ENCODE peak calls at places on chromosomes 7 and 10, in ten cellular contexts. K, Q, N, J, O, L, Z, D, X and U are unnamed samples.

GRCh38 chr7:74115326-74115725 is 31.7 kb downstream of the LIMK1 start:
- DNase-seq in K (peak), X (no peak), N (no peak), Z (no peak), L (no peak), D (no peak), J (no peak), Q (peak), O (no peak), U (no peak)

GRCh38 chr7:73645643-73646182 is 21.4 kb upstream of the MLXIPL start:
- DNase-seq in K (no peak), Z (no peak), Q (no peak), O (no peak), D (no peak), X (no peak), N (no peak), L (no peak), J (no peak), U (no peak)

GRCh38 chr10:63115732-63116383 is 17.3 kb upstream of the NRBF2 start:
- DNase-seq in Q (no peak), L (peak), X (peak), Z (peak), J (no peak), K (peak), N (peak), O (peak), D (peak), U (no peak)

GRCh38 chr7:103573479-103574058 is 127.6 kb upstream of the SLC26A5 start:
- DNase-seq in J (no peak), D (no peak), X (peak), K (no peak), Z (no peak), Q (peak), L (no peak), O (no peak), N (peak), U (no peak)

GRCh38 chr10:106525871-106526270 is 638.6 kb downstream of the SORCS1 start:
- DNase-seq in N (no peak), K (no peak), J (no peak), Z (no peak), Q (no peak), O (no peak), X (no peak), D (no peak), L (no peak), U (no peak)

GRCh38 chr7:112497481-112497880 is 16.7 kb downstream of the LSMEM1 start:
- DNase-seq in Q (no peak), K (no peak), D (no peak), Z (no peak), X (no peak), N (no peak), L (no peak), J (no peak), O (no peak), U (no peak)

GRCh38 chr10:11353229-11353896 is 258.1 kb downstream of the USP6NL start:
- DNase-seq in L (no peak), K (no peak), Z (no peak), D (no peak), Q (no peak), N (no peak), O (no peak), J (no peak), X (no peak), U (no peak)

GRCh38 chr10:23325132-23325531 is 19.5 kb downstream of the C10orf67 start:
- DNase-seq in K (no peak), Q (peak), O (no peak), N (no peak), Z (no peak), D (no peak), X (peak), L (no peak), J (no peak), U (no peak)

GRCh38 chr7:157845203-157845810 is 508.5 kb downstream of the DNAJB6 start:
- DNase-seq in K (no peak), N (no peak), O (no peak), X (no peak), D (no peak), J (no peak), Z (no peak), L (no peak), Q (no peak), U (no peak)

GRCh38 chr7:134901389-134902020 is 84.8 kb upstream of the AGBL3 start:
- DNase-seq in X (no peak), J (no peak), Z (no peak), L (no peak), Q (no peak), O (no peak), D (peak), K (no peak), N (no peak), U (no peak)

GRCh38 chr7:106371629-106372028 is 86.8 kb upstream of the NAMPT start:
- DNase-seq in J (no peak), Q (no peak), L (peak), Z (no peak), D (peak), K (no peak), X (no peak), O (no peak), N (no peak), U (no peak)

GRCh38 chr10:46019170-46019528 is 11.3 kb downstream of the NCOA4 start:
- DNase-seq in Q (no peak), K (no peak), N (no peak), J (no peak), L (no peak), D (no peak), X (peak), Z (no peak), O (no peak), U (no peak)

GRCh38 chr10:126252884-126253612 is 135.2 kb downstream of the ADAM12 start:
- DNase-seq in K (no peak), Z (no peak), Q (no peak), N (peak), L (no peak), X (peak), J (no peak), O (no peak), D (peak), U (no peak)

GRCh38 chr10:124498071-124498470 is 36.4 kb downstream of the LHPP start:
- DNase-seq in L (no peak), O (no peak), J (no peak), X (no peak), K (no peak), D (no peak), Q (no peak), N (no peak), Z (no peak), U (no peak)

GRCh38 chr10:112763916-112764520 is 186.0 kb upstream of the TCF7L2 start:
- DNase-seq in L (no peak), N (peak), X (no peak), K (no peak), Q (no peak), O (no peak), Z (no peak), J (no peak), D (no peak), U (no peak)

GRCh38 chr10:63547628-63548356 is 26.6 kb downstream of the REEP3 start:
- DNase-seq in O (no peak), D (no peak), L (no peak), N (no peak), Q (no peak), J (no peak), Z (no peak), X (peak), K (no peak), U (no peak)

GRCh38 chr10:6347391-6347951 is 144.7 kb downstream of the PFKFB3 start:
- DNase-seq in L (no peak), J (peak), K (no peak), Z (no peak), D (peak), N (no peak), Q (no peak), O (no peak), X (no peak), U (no peak)

GRCh38 chr10:63267414-63268138 is 134.4 kb downstream of the NRBF2 start:
- DNase-seq in L (no peak), N (peak), D (peak), J (no peak), K (no peak), Z (peak), O (no peak), X (peak), Q (peak), U (no peak)

GRCh38 chr10:125441151-125441550 is 241.8 kb downstream of the TEX36 start:
- DNase-seq in X (peak), K (no peak), D (no peak), Z (no peak), O (no peak), Q (no peak), N (no peak), L (no peak), J (no peak), U (no peak)

GRCh38 chr10:61779950-61780659 is 117.4 kb downstream of the CABCOCO1 start:
- DNase-seq in Q (no peak), D (no peak), O (no peak), Z (peak), L (peak), K (no peak), N (peak), X (peak), J (no peak), U (no peak)

GRCh38 chr10:79491171-79491835 is 21.0 kb upstream of the EIF5AL1 start:
- DNase-seq in X (peak), J (no peak), L (no peak), D (no peak), K (no peak), Q (peak), N (no peak), Z (peak), O (no peak), U (no peak)

GRCh38 chr10:3625959-3626751 is 158.9 kb downstream of the KLF6 start:
- DNase-seq in X (peak), Z (no peak), K (no peak), L (no peak), N (peak), D (no peak), Q (no peak), J (no peak), O (no peak), U (no peak)

GRCh38 chr7:140774371-140774770 is 77.9 kb downstream of the NDUFB2 start:
- DNase-seq in J (no peak), O (no peak), K (no peak), D (no peak), X (no peak), Z (no peak), N (no peak), Q (no peak), L (no peak), U (no peak)

GRCh38 chr7:8109196-8110022 is 140.8 kb downstream of the GLCCI1 start:
- DNase-seq in D (no peak), Z (no peak), O (no peak), J (no peak), L (no peak), Q (no peak), K (no peak), N (peak), X (peak), U (no peak)

GRCh38 chr7:107582906-107583305 is 2.9 kb downstream of the BCAP29 start:
- DNase-seq in X (no peak), J (no peak), K (no peak), Z (no peak), N (peak), D (no peak), Q (no peak), L (no peak), O (no peak), U (no peak)

GRCh38 chr7:80921130-80921529 is 2.3 kb upstream of the SEMA3C start:
- DNase-seq in Q (no peak), L (no peak), Z (peak), D (no peak), J (no peak), O (no peak), X (peak), N (peak), K (no peak), U (no peak)

GRCh38 chr7:146961617-146962016 is 845.0 kb downstream of the CNTNAP2 start:
- DNase-seq in X (peak), L (no peak), O (no peak), J (no peak), Z (no peak), N (no peak), Q (no peak), K (no peak), D (no peak), U (no peak)

GRCh38 chr10:53025172-53025651 is 252.6 kb upstream of the MBL2 start:
- DNase-seq in D (no peak), K (no peak), L (no peak), Q (peak), N (peak), O (no peak), X (no peak), J (no peak), Z (no peak), U (no peak)

GRCh38 chr7:25448301-25448700 is 220.0 kb upstream of the NPVF start:
- DNase-seq in N (no peak), O (no peak), X (no peak), K (no peak), Z (no peak), J (no peak), L (no peak), D (no peak), Q (no peak), U (no peak)

GRCh38 chr7:150820578-150821198 is 20.1 kb downstream of the TMEM176A start:
- DNase-seq in L (no peak), Z (no peak), O (no peak), X (no peak), N (no peak), D (no peak), Q (no peak), K (no peak), J (no peak), U (no peak)

GRCh38 chr10:131954356-131954965 is 27.3 kb downstream of the BNIP3 start:
- DNase-seq in D (peak), O (no peak), Q (no peak), L (no peak), Z (no peak), J (no peak), N (no peak), K (no peak), X (no peak), U (no peak)

DNA sequence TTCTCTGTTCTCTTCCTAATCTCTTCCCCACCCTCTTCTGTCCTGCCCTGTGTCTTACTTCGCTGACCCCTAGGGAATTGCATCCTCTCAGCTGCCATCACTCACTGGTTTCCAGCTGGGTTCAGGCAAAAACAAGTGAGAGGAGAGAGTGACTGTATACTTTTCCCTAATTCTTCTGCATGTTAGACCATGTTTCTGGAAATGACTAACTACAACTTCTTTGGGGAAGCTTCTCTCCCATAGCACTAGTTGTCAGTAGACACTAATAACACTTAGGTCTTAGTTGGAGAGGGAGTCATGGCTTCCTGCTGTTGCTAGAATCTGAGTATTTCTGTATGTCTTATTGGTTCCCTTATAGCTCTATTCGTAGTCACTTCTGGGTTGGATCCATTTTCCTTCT is 299.0 kb upstream of the FZD1 start:
- DNase-seq in Z (no peak), J (no peak), Q (no peak), L (no peak), O (no peak), K (no peak), N (no peak), X (peak), D (no peak), U (no peak)
- TF ChIP-seq CTCF in Z (no peak), J (no peak), Q (no peak), L (no peak), O (no peak), K (no peak), N (no peak), X (no peak), D (no peak), U (no peak)

GRCh38 chr10:133208466-133208865 is 21.6 kb upstream of the UTF1 start:
- DNase-seq in X (no peak), K (no peak), Z (no peak), N (no peak), L (no peak), J (no peak), D (no peak), Q (no peak), O (no peak), U (no peak)
- TF ChIP-seq CTCF in X (no peak), K (no peak), Z (no peak), N (no peak), L (no peak), J (no peak), D (no peak), Q (no peak), O (no peak), U (no peak)

GRCh38 chr7:1290262-1291039 is 57.8 kb downstream of the UNCX start:
- DNase-seq in J (no peak), N (peak), X (peak), Q (peak), K (no peak), D (peak), L (no peak), O (no peak), Z (peak), U (no peak)
- TF ChIP-seq CTCF in J (no peak), N (peak), X (peak), Q (no peak), K (no peak), D (no peak), L (no peak), O (no peak), Z (peak), U (no peak)

GRCh38 chr7:129144834-129145668 is 544 bp downstream of the TSPAN33 start:
- DNase-seq in X (no peak), D (no peak), L (no peak), N (no peak), O (no peak), J (peak), K (no peak), Q (peak), Z (peak), U (no peak)
- TF ChIP-seq CTCF in X (peak), D (no peak), L (no peak), N (peak), O (peak), J (no peak), K (no peak), Q (peak), Z (peak), U (no peak)

GRCh38 chr7:3193721-3194120 is 107.3 kb upstream of the SDK1 start:
- DNase-seq in L (no peak), N (no peak), J (no peak), Q (no peak), Z (no peak), K (no peak), D (no peak), X (no peak), O (no peak), U (no peak)

GRCh38 chr7:3196629-3197028 is 104.4 kb upstream of the SDK1 start:
- DNase-seq in X (no peak), O (no peak), L (no peak), Z (no peak), D (no peak), Q (no peak), K (no peak), J (no peak), N (no peak), U (no peak)

GRCh38 chr7:3197567-3198212 is 103.4 kb upstream of the SDK1 start:
- DNase-seq in N (no peak), K (no peak), Q (no peak), O (no peak), L (no peak), D (no peak), Z (peak), X (no peak), J (no peak), U (no peak)

GRCh38 chr7:3195160-3195559 is 105.9 kb upstream of the SDK1 start:
- DNase-seq in J (no peak), Q (no peak), D (no peak), N (no peak), Z (no peak), O (no peak), X (no peak), K (no peak), L (no peak), U (no peak)

GRCh38 chr7:3194501-3195141 is 106.4 kb upstream of the SDK1 start:
- DNase-seq in L (no peak), K (no peak), N (peak), J (no peak), Z (peak), Q (peak), X (peak), D (no peak), O (peak), U (no peak)
- TF ChIP-seq CTCF in L (no peak), K (no peak), N (peak), J (peak), Z (peak), Q (peak), X (no peak), D (no peak), O (peak), U (no peak)

DNA sequence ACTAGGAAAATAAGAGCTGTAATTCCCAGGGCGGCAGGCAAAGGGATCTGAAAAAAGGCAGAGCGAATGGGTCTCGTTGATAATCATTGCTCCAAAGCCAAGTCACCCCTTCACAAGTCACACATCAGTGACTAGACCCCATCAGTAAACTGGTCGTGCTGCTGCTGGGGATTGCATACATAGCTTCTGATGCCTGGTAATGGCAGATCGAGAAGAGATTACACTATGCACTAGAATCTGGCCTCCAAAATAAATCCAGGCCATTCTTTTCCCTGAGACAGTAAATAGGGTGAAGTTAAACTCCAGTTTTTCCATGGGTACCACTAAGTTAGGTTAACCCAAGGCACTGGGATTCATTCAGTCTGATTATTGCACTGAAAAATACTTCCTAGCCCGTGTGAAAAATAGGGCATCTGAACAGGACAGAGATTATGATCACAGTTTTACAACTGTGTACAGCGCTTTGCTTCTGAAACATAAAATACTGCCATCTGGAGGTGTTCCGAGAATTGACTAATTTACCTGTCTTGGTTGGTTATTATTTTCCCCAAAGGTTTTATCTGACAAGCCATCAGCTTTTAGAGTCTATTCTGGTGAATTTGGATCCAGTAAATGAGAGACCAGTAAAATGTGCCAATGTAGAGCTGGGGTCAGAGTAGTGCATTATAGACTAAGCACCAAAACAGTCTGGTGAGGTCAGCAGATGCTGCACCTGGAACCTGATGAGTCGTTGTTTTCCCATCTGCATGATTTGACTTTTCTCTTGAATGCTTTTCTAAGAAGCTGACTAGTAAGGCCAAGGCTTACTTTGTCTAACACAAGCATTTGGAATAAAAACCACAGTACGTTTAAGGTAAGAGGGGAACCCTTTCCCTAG is 82.9 kb upstream of the AFAP1L2 start:
- DNase-seq in K (no peak), Q (no peak), Z (no peak), X (peak), J (no peak), N (no peak), D (no peak), L (no peak), O (no peak), U (no peak)
- TF ChIP-seq CTCF in K (no peak), Q (peak), Z (no peak), X (no peak), J (no peak), N (no peak), D (no peak), L (no peak), O (no peak), U (no peak)